ENCODE peak calls at places on chromosome 9, in eight cellular contexts. One of them, this sample, is unnamed.

GRCh38 chr9:122356627-122357026 is 14.2 kb upstream of the PTGS1 start:
- DNase-seq in amniotic stem cell: no peak
- DNase-seq in GM12891: no peak
- DNase-seq in endodermal cell: peak
- DNase-seq in GM12865: no peak
- DNase-seq in cortex of kidney: no peak
- DNase-seq in stimulated activated naive CD4-positive, alpha-beta T cell treated with Interleukin-2 at 50 U/mL for 16 hours: no peak
- DNase-seq in ELR: peak
- DNase-seq in this sample: no peak

GRCh38 chr9:117354252-117354847 is 60.5 kb downstream of the ASTN2 start:
- DNase-seq in amniotic stem cell: no peak
- DNase-seq in GM12891: no peak
- DNase-seq in endodermal cell: no peak
- DNase-seq in GM12865: no peak
- DNase-seq in cortex of kidney: no peak
- DNase-seq in stimulated activated naive CD4-positive, alpha-beta T cell treated with Interleukin-2 at 50 U/mL for 16 hours: no peak
- DNase-seq in ELR: no peak
- DNase-seq in this sample: no peak

GRCh38 chr9:36842560-36843530 is 191.2 kb downstream of the PAX5 start:
- DNase-seq in amniotic stem cell: no peak
- DNase-seq in GM12891: no peak
- DNase-seq in endodermal cell: no peak
- DNase-seq in GM12865: no peak
- DNase-seq in cortex of kidney: no peak
- DNase-seq in stimulated activated naive CD4-positive, alpha-beta T cell treated with Interleukin-2 at 50 U/mL for 16 hours: no peak
- DNase-seq in ELR: no peak
- DNase-seq in this sample: no peak

GRCh38 chr9:126531035-126531571 is 82.6 kb upstream of the LMX1B start:
- DNase-seq in amniotic stem cell: no peak
- DNase-seq in GM12891: no peak
- DNase-seq in endodermal cell: no peak
- DNase-seq in GM12865: no peak
- DNase-seq in cortex of kidney: no peak
- DNase-seq in stimulated activated naive CD4-positive, alpha-beta T cell treated with Interleukin-2 at 50 U/mL for 16 hours: no peak
- DNase-seq in ELR: no peak
- DNase-seq in this sample: no peak

GRCh38 chr9:35690447-35691324 is 961 bp upstream of the TPM2 start:
- DNase-seq in amniotic stem cell: peak
- DNase-seq in GM12891: peak
- DNase-seq in endodermal cell: peak
- DNase-seq in GM12865: peak
- DNase-seq in cortex of kidney: no peak
- DNase-seq in stimulated activated naive CD4-positive, alpha-beta T cell treated with Interleukin-2 at 50 U/mL for 16 hours: peak
- DNase-seq in ELR: peak
- DNase-seq in this sample: peak

GRCh38 chr9:17131494-17131893 is 3.3 kb upstream of the CNTLN start:
- DNase-seq in amniotic stem cell: no peak
- DNase-seq in GM12891: no peak
- DNase-seq in endodermal cell: no peak
- DNase-seq in GM12865: no peak
- DNase-seq in cortex of kidney: no peak
- DNase-seq in stimulated activated naive CD4-positive, alpha-beta T cell treated with Interleukin-2 at 50 U/mL for 16 hours: no peak
- DNase-seq in ELR: no peak
- DNase-seq in this sample: no peak

GRCh38 chr9:72871685-72872084 is 81.2 kb downstream of the ALDH1A1 start:
- DNase-seq in amniotic stem cell: no peak
- DNase-seq in GM12891: no peak
- DNase-seq in endodermal cell: no peak
- DNase-seq in GM12865: peak
- DNase-seq in cortex of kidney: no peak
- DNase-seq in stimulated activated naive CD4-positive, alpha-beta T cell treated with Interleukin-2 at 50 U/mL for 16 hours: no peak
- DNase-seq in ELR: peak
- DNase-seq in this sample: peak

GRCh38 chr9:87713278-87713989 is 12.5 kb upstream of the CTSL start:
- DNase-seq in amniotic stem cell: peak
- DNase-seq in GM12891: no peak
- DNase-seq in endodermal cell: peak
- DNase-seq in GM12865: no peak
- DNase-seq in cortex of kidney: no peak
- DNase-seq in stimulated activated naive CD4-positive, alpha-beta T cell treated with Interleukin-2 at 50 U/mL for 16 hours: peak
- DNase-seq in ELR: peak
- DNase-seq in this sample: peak

GRCh38 chr9:126411225-126411947 is 84.8 kb downstream of the MVB12B start:
- DNase-seq in amniotic stem cell: no peak
- DNase-seq in GM12891: peak
- DNase-seq in endodermal cell: no peak
- DNase-seq in GM12865: peak
- DNase-seq in cortex of kidney: no peak
- DNase-seq in stimulated activated naive CD4-positive, alpha-beta T cell treated with Interleukin-2 at 50 U/mL for 16 hours: peak
- DNase-seq in ELR: no peak
- DNase-seq in this sample: peak

GRCh38 chr9:137433916-137434431 is 7.2 kb downstream of the ENTPD8 start:
- DNase-seq in amniotic stem cell: no peak
- DNase-seq in GM12891: no peak
- DNase-seq in endodermal cell: no peak
- DNase-seq in GM12865: no peak
- DNase-seq in cortex of kidney: no peak
- DNase-seq in stimulated activated naive CD4-positive, alpha-beta T cell treated with Interleukin-2 at 50 U/mL for 16 hours: no peak
- DNase-seq in ELR: no peak
- DNase-seq in this sample: no peak

GRCh38 chr9:76292246-76292645 is 102.0 kb downstream of the RFK start:
- DNase-seq in amniotic stem cell: no peak
- DNase-seq in GM12891: no peak
- DNase-seq in endodermal cell: no peak
- DNase-seq in GM12865: no peak
- DNase-seq in cortex of kidney: no peak
- DNase-seq in stimulated activated naive CD4-positive, alpha-beta T cell treated with Interleukin-2 at 50 U/mL for 16 hours: no peak
- DNase-seq in ELR: no peak
- DNase-seq in this sample: no peak

GRCh38 chr9:129987047-129987446 is 55.9 kb downstream of the FNBP1 start:
- DNase-seq in amniotic stem cell: no peak
- DNase-seq in GM12891: no peak
- DNase-seq in endodermal cell: no peak
- DNase-seq in GM12865: peak
- DNase-seq in cortex of kidney: no peak
- DNase-seq in stimulated activated naive CD4-positive, alpha-beta T cell treated with Interleukin-2 at 50 U/mL for 16 hours: peak
- DNase-seq in ELR: no peak
- DNase-seq in this sample: no peak

GRCh38 chr9:76426807-76427419 is 32.1 kb upstream of the GCNT1 start:
- DNase-seq in amniotic stem cell: no peak
- DNase-seq in GM12891: no peak
- DNase-seq in endodermal cell: no peak
- DNase-seq in GM12865: no peak
- DNase-seq in cortex of kidney: no peak
- DNase-seq in stimulated activated naive CD4-positive, alpha-beta T cell treated with Interleukin-2 at 50 U/mL for 16 hours: no peak
- DNase-seq in ELR: no peak
- DNase-seq in this sample: no peak

GRCh38 chr9:75896193-75896592 is 5.7 kb downstream of the PCSK5 start:
- DNase-seq in amniotic stem cell: no peak
- DNase-seq in GM12891: no peak
- DNase-seq in endodermal cell: no peak
- DNase-seq in GM12865: no peak
- DNase-seq in cortex of kidney: no peak
- DNase-seq in stimulated activated naive CD4-positive, alpha-beta T cell treated with Interleukin-2 at 50 U/mL for 16 hours: no peak
- DNase-seq in ELR: no peak
- DNase-seq in this sample: no peak

GRCh38 chr9:83509372-83509771 is 28.8 kb downstream of the FRMD3 start:
- DNase-seq in amniotic stem cell: peak
- DNase-seq in GM12891: no peak
- DNase-seq in endodermal cell: peak
- DNase-seq in GM12865: no peak
- DNase-seq in cortex of kidney: no peak
- DNase-seq in stimulated activated naive CD4-positive, alpha-beta T cell treated with Interleukin-2 at 50 U/mL for 16 hours: no peak
- DNase-seq in ELR: no peak
- DNase-seq in this sample: peak

GRCh38 chr9:111407813-111408212 is 76.4 kb downstream of the ECPAS start:
- DNase-seq in amniotic stem cell: no peak
- DNase-seq in GM12891: no peak
- DNase-seq in endodermal cell: no peak
- DNase-seq in GM12865: no peak
- DNase-seq in cortex of kidney: no peak
- DNase-seq in stimulated activated naive CD4-positive, alpha-beta T cell treated with Interleukin-2 at 50 U/mL for 16 hours: no peak
- DNase-seq in ELR: no peak
- DNase-seq in this sample: no peak

GRCh38 chr9:19232830-19233194 is 2.3 kb downstream of the DENND4C start:
- DNase-seq in amniotic stem cell: peak
- DNase-seq in GM12891: no peak
- DNase-seq in endodermal cell: no peak
- DNase-seq in GM12865: peak
- DNase-seq in cortex of kidney: no peak
- DNase-seq in stimulated activated naive CD4-positive, alpha-beta T cell treated with Interleukin-2 at 50 U/mL for 16 hours: no peak
- DNase-seq in ELR: peak
- DNase-seq in this sample: peak

GRCh38 chr9:130770679-130771442 is 64.2 kb upstream of the ABL1 start:
- DNase-seq in amniotic stem cell: peak
- DNase-seq in GM12891: no peak
- DNase-seq in endodermal cell: no peak
- DNase-seq in GM12865: peak
- DNase-seq in cortex of kidney: no peak
- DNase-seq in stimulated activated naive CD4-positive, alpha-beta T cell treated with Interleukin-2 at 50 U/mL for 16 hours: no peak
- DNase-seq in ELR: peak
- DNase-seq in this sample: peak

This sample was measured in fibroblast of gingiva.